ENCODE peak calls at places on chromosomes 7 and 10, in ten cellular contexts. One of them, this sample, is unnamed.

GRCh38 chr10:79142064-79142491 is 73.3 kb downstream of the ZMIZ1 start:
- DNase-seq in HL-60: no peak
- DNase-seq in endothelial cell: no peak
- DNase-seq in left ventricle myocardium inferior: no peak
- DNase-seq in CD8-positive, alpha-beta T cell: no peak
- DNase-seq in stomach: no peak
- DNase-seq in WTC11: no peak
- DNase-seq in K562: no peak
- DNase-seq in pancreas: no peak
- DNase-seq in H9: no peak
- DNase-seq in this sample: no peak

GRCh38 chr7:29839302-29839701 is 33.0 kb downstream of the WIPF3 start:
- DNase-seq in pancreas: no peak
- DNase-seq in stomach: no peak
- DNase-seq in HL-60: no peak
- DNase-seq in H9: no peak
- DNase-seq in left ventricle myocardium inferior: peak
- DNase-seq in endothelial cell: no peak
- DNase-seq in CD8-positive, alpha-beta T cell: no peak
- DNase-seq in K562: peak
- DNase-seq in WTC11: no peak
- DNase-seq in this sample: no peak

GRCh38 chr10:31698169-31698890 is 230.3 kb downstream of the ARHGAP12 start:
- DNase-seq in stomach: no peak
- DNase-seq in H9: no peak
- DNase-seq in left ventricle myocardium inferior: peak
- DNase-seq in CD8-positive, alpha-beta T cell: no peak
- DNase-seq in K562: no peak
- DNase-seq in pancreas: no peak
- DNase-seq in WTC11: no peak
- DNase-seq in endothelial cell: no peak
- DNase-seq in HL-60: no peak
- DNase-seq in this sample: no peak

GRCh38 chr7:23474098-23474828 is 4.0 kb upstream of the IGF2BP3 start:
- DNase-seq in K562: peak
- DNase-seq in HL-60: peak
- DNase-seq in stomach: peak
- DNase-seq in pancreas: peak
- DNase-seq in endothelial cell: peak
- DNase-seq in WTC11: peak
- DNase-seq in left ventricle myocardium inferior: peak
- DNase-seq in H9: peak
- DNase-seq in CD8-positive, alpha-beta T cell: peak
- DNase-seq in this sample: peak

GRCh38 chr10:44380829-44381600 is 3.9 kb downstream of the CXCL12 start:
- DNase-seq in stomach: no peak
- DNase-seq in endothelial cell: no peak
- DNase-seq in H9: no peak
- DNase-seq in HL-60: no peak
- DNase-seq in left ventricle myocardium inferior: no peak
- DNase-seq in WTC11: no peak
- DNase-seq in K562: no peak
- DNase-seq in CD8-positive, alpha-beta T cell: no peak
- DNase-seq in pancreas: peak
- DNase-seq in this sample: no peak

GRCh38 chr7:143369678-143370651 is 7.5 kb upstream of the FAM131B start:
- DNase-seq in endothelial cell: no peak
- DNase-seq in CD8-positive, alpha-beta T cell: no peak
- DNase-seq in HL-60: no peak
- DNase-seq in WTC11: peak
- DNase-seq in K562: no peak
- DNase-seq in pancreas: no peak
- DNase-seq in left ventricle myocardium inferior: no peak
- DNase-seq in H9: peak
- DNase-seq in stomach: no peak
- DNase-seq in this sample: no peak

GRCh38 chr7:155198901-155199845 is 98.5 kb upstream of the INSIG1 start:
- DNase-seq in CD8-positive, alpha-beta T cell: no peak
- DNase-seq in left ventricle myocardium inferior: no peak
- DNase-seq in WTC11: no peak
- DNase-seq in pancreas: no peak
- DNase-seq in H9: no peak
- DNase-seq in K562: no peak
- DNase-seq in stomach: no peak
- DNase-seq in HL-60: no peak
- DNase-seq in endothelial cell: no peak
- DNase-seq in this sample: no peak

GRCh38 chr10:43267811-43268210 is 946 bp upstream of the RASGEF1A start:
- DNase-seq in WTC11: no peak
- DNase-seq in HL-60: no peak
- DNase-seq in pancreas: no peak
- DNase-seq in stomach: no peak
- DNase-seq in left ventricle myocardium inferior: no peak
- DNase-seq in endothelial cell: no peak
- DNase-seq in K562: no peak
- DNase-seq in CD8-positive, alpha-beta T cell: no peak
- DNase-seq in H9: no peak
- DNase-seq in this sample: no peak

DNA sequence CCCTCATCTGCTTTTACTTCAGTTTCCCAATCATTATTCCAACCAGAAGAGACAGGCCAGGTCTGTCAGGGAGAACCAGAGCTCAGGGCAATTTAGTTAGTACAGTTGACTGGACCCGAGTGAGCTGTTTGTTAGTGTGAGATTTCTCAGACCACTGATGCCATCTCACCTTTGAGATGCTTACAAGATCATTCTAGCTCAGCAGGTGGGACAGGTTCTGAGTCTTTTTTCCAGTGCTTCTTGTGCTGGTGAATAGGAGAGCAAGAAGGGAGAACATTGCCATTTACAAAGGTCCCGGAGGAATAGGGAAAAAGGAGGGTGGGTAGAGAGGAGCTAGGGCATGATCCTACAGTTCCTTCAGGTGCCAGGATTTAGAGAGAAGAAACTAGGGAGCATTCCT is 112.4 kb upstream of the IFRD1 start:
- DNase-seq in WTC11: no peak
- DNase-seq in stomach: no peak
- DNase-seq in K562: no peak
- DNase-seq in endothelial cell: no peak
- DNase-seq in pancreas: no peak
- DNase-seq in H9: no peak
- DNase-seq in CD8-positive, alpha-beta T cell: no peak
- DNase-seq in left ventricle myocardium inferior: no peak
- DNase-seq in HL-60: no peak
- DNase-seq in this sample: no peak
- TF ChIP-seq CTCF in WTC11: no peak
- TF ChIP-seq CTCF in stomach: no peak
- TF ChIP-seq CTCF in K562: no peak
- TF ChIP-seq CTCF in endothelial cell: no peak
- TF ChIP-seq CTCF in pancreas: no peak
- TF ChIP-seq CTCF in H9: no peak
- TF ChIP-seq CTCF in CD8-positive, alpha-beta T cell: no peak
- TF ChIP-seq CTCF in left ventricle myocardium inferior: no peak
- TF ChIP-seq CTCF in HL-60: no peak
- TF ChIP-seq CTCF in this sample: no peak

GRCh38 chr7:157473051-157473569 is 136.3 kb downstream of the DNAJB6 start:
- DNase-seq in WTC11: no peak
- DNase-seq in pancreas: no peak
- DNase-seq in H9: no peak
- DNase-seq in stomach: no peak
- DNase-seq in HL-60: no peak
- DNase-seq in K562: no peak
- DNase-seq in endothelial cell: no peak
- DNase-seq in left ventricle myocardium inferior: no peak
- DNase-seq in CD8-positive, alpha-beta T cell: no peak
- DNase-seq in this sample: no peak

GRCh38 chr7:157475601-157476000 is 138.8 kb downstream of the DNAJB6 start:
- DNase-seq in K562: no peak
- DNase-seq in H9: peak
- DNase-seq in CD8-positive, alpha-beta T cell: peak
- DNase-seq in HL-60: no peak
- DNase-seq in endothelial cell: no peak
- DNase-seq in WTC11: no peak
- DNase-seq in stomach: peak
- DNase-seq in left ventricle myocardium inferior: no peak
- DNase-seq in pancreas: peak
- DNase-seq in this sample: no peak

GRCh38 chr7:157475095-157475494 is 138.3 kb downstream of the DNAJB6 start:
- DNase-seq in CD8-positive, alpha-beta T cell: peak
- DNase-seq in pancreas: no peak
- DNase-seq in stomach: no peak
- DNase-seq in HL-60: no peak
- DNase-seq in H9: peak
- DNase-seq in K562: no peak
- DNase-seq in endothelial cell: no peak
- DNase-seq in left ventricle myocardium inferior: no peak
- DNase-seq in WTC11: no peak
- DNase-seq in this sample: no peak

GRCh38 chr7:157476201-157476600 is 139.4 kb downstream of the DNAJB6 start:
- DNase-seq in WTC11: no peak
- DNase-seq in CD8-positive, alpha-beta T cell: peak
- DNase-seq in pancreas: peak
- DNase-seq in H9: peak
- DNase-seq in HL-60: no peak
- DNase-seq in K562: no peak
- DNase-seq in endothelial cell: no peak
- DNase-seq in stomach: peak
- DNase-seq in left ventricle myocardium inferior: no peak
- DNase-seq in this sample: no peak

GRCh38 chr7:157474685-157475084 is 137.9 kb downstream of the DNAJB6 start:
- DNase-seq in WTC11: peak
- DNase-seq in endothelial cell: no peak
- DNase-seq in stomach: peak
- DNase-seq in HL-60: no peak
- DNase-seq in left ventricle myocardium inferior: no peak
- DNase-seq in K562: peak
- DNase-seq in CD8-positive, alpha-beta T cell: peak
- DNase-seq in H9: peak
- DNase-seq in pancreas: peak
- DNase-seq in this sample: no peak
- TF ChIP-seq CTCF in WTC11: peak
- TF ChIP-seq CTCF in endothelial cell: no peak
- TF ChIP-seq CTCF in stomach: no peak
- TF ChIP-seq CTCF in HL-60: peak
- TF ChIP-seq CTCF in left ventricle myocardium inferior: peak
- TF ChIP-seq CTCF in K562: peak
- TF ChIP-seq CTCF in CD8-positive, alpha-beta T cell: no peak
- TF ChIP-seq CTCF in H9: peak
- TF ChIP-seq CTCF in pancreas: no peak
- TF ChIP-seq CTCF in this sample: peak

GRCh38 chr7:4882742-4883351 is 669 bp downstream of the RADIL start:
- DNase-seq in WTC11: no peak
- DNase-seq in left ventricle myocardium inferior: no peak
- DNase-seq in HL-60: no peak
- DNase-seq in H9: no peak
- DNase-seq in K562: peak
- DNase-seq in pancreas: no peak
- DNase-seq in CD8-positive, alpha-beta T cell: no peak
- DNase-seq in stomach: no peak
- DNase-seq in endothelial cell: peak
- DNase-seq in this sample: no peak

GRCh38 chr7:4882169-4882741 is 1.3 kb downstream of the RADIL start:
- DNase-seq in stomach: peak
- DNase-seq in CD8-positive, alpha-beta T cell: no peak
- DNase-seq in pancreas: no peak
- DNase-seq in left ventricle myocardium inferior: peak
- DNase-seq in HL-60: no peak
- DNase-seq in WTC11: peak
- DNase-seq in H9: peak
- DNase-seq in K562: peak
- DNase-seq in endothelial cell: peak
- DNase-seq in this sample: no peak

GRCh38 chr7:4886671-4887070 is 3.2 kb upstream of the RADIL start:
- DNase-seq in left ventricle myocardium inferior: no peak
- DNase-seq in stomach: no peak
- DNase-seq in endothelial cell: no peak
- DNase-seq in K562: no peak
- DNase-seq in H9: no peak
- DNase-seq in WTC11: no peak
- DNase-seq in HL-60: no peak
- DNase-seq in pancreas: no peak
- DNase-seq in CD8-positive, alpha-beta T cell: no peak
- DNase-seq in this sample: no peak

GRCh38 chr7:4885317-4885807 is 1.8 kb upstream of the RADIL start:
- DNase-seq in endothelial cell: no peak
- DNase-seq in K562: no peak
- DNase-seq in left ventricle myocardium inferior: no peak
- DNase-seq in H9: no peak
- DNase-seq in HL-60: no peak
- DNase-seq in pancreas: no peak
- DNase-seq in WTC11: no peak
- DNase-seq in stomach: no peak
- DNase-seq in CD8-positive, alpha-beta T cell: no peak
- DNase-seq in this sample: no peak

GRCh38 chr7:4883352-4884144 is at the start of gene RADIL:
- DNase-seq in K562: peak
- DNase-seq in stomach: peak
- DNase-seq in pancreas: peak
- DNase-seq in CD8-positive, alpha-beta T cell: peak
- DNase-seq in endothelial cell: peak
- DNase-seq in left ventricle myocardium inferior: peak
- DNase-seq in HL-60: peak
- DNase-seq in WTC11: peak
- DNase-seq in H9: peak
- DNase-seq in this sample: peak
- TF ChIP-seq CTCF in K562: peak
- TF ChIP-seq CTCF in stomach: peak
- TF ChIP-seq CTCF in pancreas: peak
- TF ChIP-seq CTCF in CD8-positive, alpha-beta T cell: peak
- TF ChIP-seq CTCF in endothelial cell: peak
- TF ChIP-seq CTCF in left ventricle myocardium inferior: peak
- TF ChIP-seq CTCF in HL-60: no peak
- TF ChIP-seq CTCF in WTC11: peak
- TF ChIP-seq CTCF in H9: peak
- TF ChIP-seq CTCF in this sample: peak

GRCh38 chr10:112030431-112030830 is 153.1 kb downstream of the GPAM start:
- DNase-seq in HL-60: no peak
- DNase-seq in CD8-positive, alpha-beta T cell: no peak
- DNase-seq in stomach: no peak
- DNase-seq in left ventricle myocardium inferior: no peak
- DNase-seq in H9: no peak
- DNase-seq in K562: no peak
- DNase-seq in endothelial cell: no peak
- DNase-seq in pancreas: no peak
- DNase-seq in WTC11: no peak
- DNase-seq in this sample: no peak

GRCh38 chr10:112027881-112028280 is 155.7 kb downstream of the GPAM start:
- DNase-seq in WTC11: no peak
- DNase-seq in endothelial cell: no peak
- DNase-seq in stomach: no peak
- DNase-seq in HL-60: no peak
- DNase-seq in pancreas: no peak
- DNase-seq in left ventricle myocardium inferior: no peak
- DNase-seq in H9: no peak
- DNase-seq in CD8-positive, alpha-beta T cell: no peak
- DNase-seq in K562: no peak
- DNase-seq in this sample: no peak

GRCh38 chr10:112025228-112025627 is 158.3 kb downstream of the GPAM start:
- DNase-seq in stomach: no peak
- DNase-seq in CD8-positive, alpha-beta T cell: no peak
- DNase-seq in WTC11: no peak
- DNase-seq in HL-60: no peak
- DNase-seq in H9: no peak
- DNase-seq in endothelial cell: no peak
- DNase-seq in left ventricle myocardium inferior: no peak
- DNase-seq in K562: no peak
- DNase-seq in pancreas: no peak
- DNase-seq in this sample: no peak

GRCh38 chr10:112024079-112024478 is 159.5 kb downstream of the GPAM start:
- DNase-seq in WTC11: no peak
- DNase-seq in endothelial cell: no peak
- DNase-seq in K562: no peak
- DNase-seq in stomach: no peak
- DNase-seq in pancreas: no peak
- DNase-seq in HL-60: no peak
- DNase-seq in left ventricle myocardium inferior: no peak
- DNase-seq in H9: no peak
- DNase-seq in CD8-positive, alpha-beta T cell: no peak
- DNase-seq in this sample: no peak

DNA sequence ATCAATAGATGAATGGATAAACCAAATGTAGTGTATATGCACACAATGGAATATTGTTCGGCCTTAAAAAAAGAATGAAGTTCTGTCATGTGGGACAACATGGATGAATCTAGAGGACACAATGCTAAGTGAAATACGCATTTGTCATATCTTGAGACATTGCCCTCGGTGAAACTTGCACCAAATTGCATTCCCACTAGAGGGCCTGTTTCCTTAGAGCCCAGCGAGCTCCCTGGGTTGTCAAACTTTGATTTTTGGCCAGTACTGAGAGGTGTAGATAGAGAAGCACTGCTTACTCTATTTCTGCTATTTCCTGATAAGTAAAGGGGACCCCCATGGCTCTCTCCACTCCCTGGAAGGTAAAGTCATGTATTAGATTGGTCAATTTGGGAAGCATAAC is 157.1 kb downstream of the GPAM start:
- DNase-seq in pancreas: no peak
- DNase-seq in left ventricle myocardium inferior: no peak
- DNase-seq in stomach: no peak
- DNase-seq in H9: peak
- DNase-seq in HL-60: no peak
- DNase-seq in K562: no peak
- DNase-seq in CD8-positive, alpha-beta T cell: no peak
- DNase-seq in endothelial cell: peak
- DNase-seq in WTC11: peak
- DNase-seq in this sample: no peak
- TF ChIP-seq CTCF in pancreas: no peak
- TF ChIP-seq CTCF in left ventricle myocardium inferior: no peak
- TF ChIP-seq CTCF in stomach: no peak
- TF ChIP-seq CTCF in H9: peak
- TF ChIP-seq CTCF in HL-60: no peak
- TF ChIP-seq CTCF in K562: no peak
- TF ChIP-seq CTCF in CD8-positive, alpha-beta T cell: no peak
- TF ChIP-seq CTCF in endothelial cell: peak
- TF ChIP-seq CTCF in WTC11: peak
- TF ChIP-seq CTCF in this sample: no peak

This sample was measured in GM13976.